ENCODE peak calls at places on chromosome 12, in four cellular contexts. Z is HepG2, G is GM12878, I is H1. D is an unnamed sample.
A peak's percentile ranks its signal among the peaks of the same experiment; 100 is the strongest.

GRCh38 chr12:66900616-66901015 is 221.7 kb upstream of the GRIP1 start:
- DNase-seq in G (no peak), Z (no peak), I (no peak), D (no peak)

GRCh38 chr12:49624919-49625577 is 1.7 kb downstream of the PRPF40B start:
- DNase-seq in Z (no peak), G (no peak), I (no peak), D (no peak)

GRCh38 chr12:53292441-53292840 is 2.9 kb upstream of the PFDN5 start:
- DNase-seq in G (no peak), Z (no peak), I (no peak), D (no peak)

GRCh38 chr12:132373967-132374820 is 44.8 kb upstream of the GALNT9 start:
- DNase-seq in I (no peak), G (no peak), Z (no peak), D (no peak)

GRCh38 chr12:46831335-46832083 is 5.7 kb upstream of the SLC38A4 start:
- DNase-seq in I (peak; percentile 73), G (no peak), Z (no peak), D (peak; percentile 16)

GRCh38 chr12:91717804-91718203 is 427.8 kb downstream of the BTG1 start:
- DNase-seq in Z (no peak), I (no peak), G (no peak), D (no peak)

GRCh38 chr12:132315951-132316350 is 13.4 kb downstream of the GALNT9 start:
- DNase-seq in Z (no peak), I (no peak), G (no peak), D (no peak)

GRCh38 chr12:127822743-127823433 is 444.1 kb upstream of the TMEM132C start:
- DNase-seq in Z (no peak), I (no peak), G (no peak), D (no peak)

GRCh38 chr12:56074396-56074795 is 5.6 kb upstream of the ERBB3 start:
- DNase-seq in Z (no peak), G (no peak), I (no peak), D (no peak)

GRCh38 chr12:4432878-4433820 is 12.5 kb downstream of the FGF6 start:
- DNase-seq in Z (no peak), G (no peak), I (no peak), D (no peak)

GRCh38 chr12:102593128-102593527 is 112.8 kb upstream of the IGF1 start:
- DNase-seq in I (no peak), Z (no peak), G (no peak), D (no peak)

GRCh38 chr12:42396473-42397259 is 70.7 kb downstream of the PPHLN1 start:
- DNase-seq in Z (no peak), G (no peak), I (no peak), D (no peak)

GRCh38 chr12:15778126-15778525 is 11.1 kb downstream of the EPS8 start:
- DNase-seq in Z (no peak), I (no peak), G (no peak), D (no peak)

GRCh38 chr12:94710933-94711332 is 60.6 kb upstream of the TMCC3 start:
- DNase-seq in I (no peak), Z (peak; percentile 32), G (no peak), D (peak; percentile 36)

GRCh38 chr12:133010657-133011297 is 24.6 kb downstream of the ZNF26 start:
- DNase-seq in I (no peak), Z (no peak), G (no peak), D (no peak)

GRCh38 chr12:76290963-76291859 is 57.0 kb downstream of the BBS10 start:
- DNase-seq in G (no peak), Z (no peak), I (no peak), D (no peak)

GRCh38 chr12:124675881-124676688 is 108.7 kb upstream of the NCOR2 start:
- DNase-seq in G (no peak), Z (no peak), I (no peak), D (no peak)

GRCh38 chr12:89547116-89547515 is 21.3 kb upstream of the POC1B start:
- DNase-seq in Z (no peak), I (no peak), G (no peak), D (no peak)

GRCh38 chr12:108787539-108787938 is 56.2 kb upstream of the CORO1C start:
- DNase-seq in I (no peak), G (no peak), Z (no peak), D (no peak)

GRCh38 chr12:65368071-65368470 is 89.6 kb downstream of the MSRB3 start:
- DNase-seq in I (no peak), G (no peak), Z (no peak), D (no peak)

GRCh38 chr12:102740157-102741032 is 176.6 kb downstream of the PAH start:
- DNase-seq in G (no peak), I (no peak), Z (peak; percentile 6), D (no peak)

GRCh38 chr12:86772688-86773087 is 516.5 kb upstream of the MGAT4C start:
- DNase-seq in I (no peak), Z (no peak), G (no peak), D (no peak)

GRCh38 chr12:45583011-45583657 is 146.4 kb upstream of the ARID2 start:
- DNase-seq in Z (no peak), I (no peak), G (no peak), D (peak; percentile 33)

GRCh38 chr12:89179983-89180382 is 172.3 kb downstream of the DUSP6 start:
- DNase-seq in I (no peak), Z (no peak), G (no peak), D (peak; percentile 4)

GRCh38 chr12:132606927-132607326 is 3.5 kb downstream of the LRCOL1 start:
- DNase-seq in I (no peak), G (no peak), Z (no peak), D (peak; percentile 44)

GRCh38 chr12:57591567-57592325 is 754 bp downstream of the PIP4K2C start:
- DNase-seq in G (no peak), Z (no peak), I (peak; percentile 47), D (peak; percentile 72)

GRCh38 chr12:85310456-85311076 is 30.5 kb downstream of the ALX1 start:
- DNase-seq in G (no peak), I (no peak), Z (no peak), D (no peak)

GRCh38 chr12:1531160-1531653 is 63.2 kb downstream of the FBXL14 start:
- DNase-seq in G (no peak), I (no peak), Z (no peak), D (no peak)

GRCh38 chr12:1531654-1532366 is 62.6 kb downstream of the FBXL14 start:
- DNase-seq in G (peak; percentile 57), I (no peak), Z (no peak), D (no peak)

GRCh38 chr12:1533205-1533601 is 61.2 kb downstream of the FBXL14 start:
- DNase-seq in Z (no peak), G (peak; percentile 46), I (no peak), D (peak; percentile 49)

GRCh38 chr12:1532796-1533195 is 61.6 kb downstream of the FBXL14 start:
- DNase-seq in G (no peak), Z (no peak), I (no peak), D (no peak)

DNA sequence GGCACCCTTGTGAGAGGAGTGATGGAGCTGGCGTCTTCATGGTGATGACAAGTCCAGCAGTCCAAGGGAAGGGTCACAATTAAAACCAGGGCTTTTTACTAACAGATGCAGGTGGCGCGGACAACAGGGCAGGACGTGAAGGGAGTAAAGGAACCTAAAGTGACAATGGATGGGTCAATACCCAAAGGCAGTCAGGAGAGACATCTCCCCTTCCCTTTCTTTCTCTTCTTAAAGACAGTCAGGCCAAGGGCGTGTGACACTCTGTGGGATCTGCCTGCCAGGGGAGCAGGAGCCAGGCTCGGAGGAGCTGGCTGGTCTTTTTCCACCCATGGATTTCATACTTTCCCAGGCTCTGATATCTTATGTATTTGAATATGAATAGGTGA is 62.0 kb downstream of the FBXL14 start:
- DNase-seq in Z (no peak), I (no peak), G (no peak), D (no peak)
- H3K4me3 ChIP-seq in Z (no peak overlapping the region), I (no peak overlapping the region), G (peak overlapping the region; percentile 66), D (peak overlapping the region; percentile 81)

GRCh38 chr12:51488281-51488680 is 63.6 kb downstream of the SLC4A8 start:
- DNase-seq in Z (no peak), G (no peak), I (no peak), D (no peak)

GRCh38 chr12:51480978-51481377 is 56.3 kb downstream of the SLC4A8 start:
- DNase-seq in Z (no peak), G (peak; percentile 23), I (no peak), D (no peak)

GRCh38 chr12:51482808-51483532 is 58.3 kb downstream of the SLC4A8 start:
- DNase-seq in I (no peak), Z (no peak), G (no peak), D (no peak)

GRCh38 chr12:51484119-51484518 is 59.5 kb downstream of the SLC4A8 start:
- DNase-seq in Z (no peak), I (no peak), G (no peak), D (no peak)
- TF ChIP-seq TCF12 in Z (no peak), I (no peak), G (no peak), D (no peak)

DNA sequence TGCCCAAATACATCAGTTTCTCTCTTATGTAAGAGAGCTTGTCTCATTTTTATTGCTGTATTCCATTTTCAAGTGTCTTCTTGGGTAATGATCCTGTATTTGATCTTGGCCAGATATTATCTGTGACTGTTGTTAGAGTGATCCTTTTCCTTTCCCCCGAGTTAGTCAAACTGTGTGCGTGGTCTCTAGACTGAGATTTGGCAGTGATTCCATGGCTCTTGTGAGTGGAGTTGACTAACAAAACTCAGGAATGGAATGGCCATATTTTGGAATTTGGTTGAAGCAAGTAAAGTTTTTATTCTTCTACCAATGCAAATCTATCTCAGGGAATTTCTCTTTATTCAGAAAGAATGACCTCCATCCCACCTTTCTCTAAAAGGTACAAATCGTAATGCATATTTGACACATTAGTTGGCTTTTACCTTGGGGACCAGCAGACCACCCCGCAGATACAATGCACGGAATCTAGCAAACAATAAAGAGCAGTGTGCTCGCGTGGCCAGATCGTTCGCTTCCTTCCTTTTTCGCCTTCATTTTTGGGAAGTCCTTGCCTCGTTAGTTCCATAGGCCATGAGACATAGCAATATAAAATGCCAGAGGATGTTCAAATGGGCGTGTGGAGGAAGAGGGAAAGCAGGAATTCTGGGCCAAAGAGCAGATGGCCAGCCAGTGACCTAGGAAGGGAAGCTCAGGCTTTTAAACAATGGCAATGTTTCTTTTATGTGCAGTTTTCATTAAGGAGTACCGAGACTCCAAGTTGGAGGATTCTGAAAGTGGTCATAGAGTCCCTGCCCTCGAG is 24.4 kb downstream of the ETV6 start:
- DNase-seq in Z (no peak), G (no peak), I (no peak), D (no peak)
- H3K4me3 ChIP-seq in Z (no peak overlapping the region), G (no peak overlapping the region), I (no peak overlapping the region), D (no peak overlapping the region)

GRCh38 chr12:71509705-71510104 is 70.1 kb downstream of the LGR5 start:
- DNase-seq in Z (no peak), I (no peak), G (no peak), D (no peak)
- TF ChIP-seq TCF12 in Z (no peak), I (no peak), G (no peak), D (no peak)

GRCh38 chr12:6652391-6652790 is 5.2 kb upstream of the ACRBP start:
- DNase-seq in Z (no peak), G (no peak), I (no peak), D (no peak)
- H3K4me3 ChIP-seq in Z (no peak overlapping the region), G (no peak overlapping the region), I (no peak overlapping the region), D (no peak overlapping the region)

GRCh38 chr12:10160659-10161386 is 11.1 kb downstream of the OLR1 start:
- DNase-seq in I (no peak), Z (no peak), G (no peak), D (no peak)
- TF ChIP-seq TCF12 in I (no peak), Z (no peak), G (no peak), D (no peak)

D was measured in SK-N-SH.